ENCODE peak calls at places on chromosomes 12 and 14, in four cellular contexts. One of them, this sample, is unnamed. For H3K4me1, the result is how much of the 10 kb centered on the place peaks cover.

GRCh38 chr12:104482113-104482512 is 25.4 kb downstream of the CHST11 start:
- DNase-seq in neuronal stem cell: no peak
- DNase-seq in A549: no peak
- DNase-seq in H9: no peak
- DNase-seq in this sample: no peak

GRCh38 chr14:75059642-75060041 is 4.2 kb downstream of the ACYP1 start:
- DNase-seq in neuronal stem cell: no peak
- DNase-seq in A549: no peak
- DNase-seq in H9: no peak
- DNase-seq in this sample: peak

GRCh38 chr14:105421723-105422615 is 2.3 kb downstream of the MTA1 start:
- DNase-seq in neuronal stem cell: no peak
- DNase-seq in A549: no peak
- DNase-seq in H9: no peak
- DNase-seq in this sample: no peak

GRCh38 chr12:910416-910815 is 39.1 kb downstream of the RAD52 start:
- DNase-seq in neuronal stem cell: no peak
- DNase-seq in A549: no peak
- DNase-seq in H9: no peak
- DNase-seq in this sample: no peak

GRCh38 chr12:286531-287300 is 24.1 kb upstream of the SLC6A13 start:
- DNase-seq in neuronal stem cell: no peak
- DNase-seq in A549: no peak
- DNase-seq in H9: no peak
- DNase-seq in this sample: no peak

GRCh38 chr12:113145720-113146551 is 3.6 kb upstream of the CFAP73 start:
- DNase-seq in neuronal stem cell: no peak
- DNase-seq in A549: no peak
- DNase-seq in H9: no peak
- DNase-seq in this sample: no peak

GRCh38 chr12:51028811-51029146 is 2.6 kb upstream of the SLC11A2 start:
- DNase-seq in neuronal stem cell: no peak
- DNase-seq in A549: no peak
- DNase-seq in H9: no peak
- DNase-seq in this sample: peak

GRCh38 chr12:19058235-19059021 is 71.1 kb upstream of the PLEKHA5 start:
- DNase-seq in neuronal stem cell: no peak
- DNase-seq in A549: no peak
- DNase-seq in H9: peak
- DNase-seq in this sample: peak

GRCh38 chr12:115963030-115963480 is 314.4 kb downstream of the MED13L start:
- DNase-seq in neuronal stem cell: no peak
- DNase-seq in A549: no peak
- DNase-seq in H9: no peak
- DNase-seq in this sample: peak

GRCh38 chr14:67440513-67440912 is 28.5 kb upstream of the PLEK2 start:
- DNase-seq in neuronal stem cell: no peak
- DNase-seq in A549: no peak
- DNase-seq in H9: no peak
- DNase-seq in this sample: no peak

GRCh38 chr12:121300083-121300819 is 3.7 kb upstream of the CAMKK2 start:
- DNase-seq in neuronal stem cell: no peak
- DNase-seq in A549: no peak
- DNase-seq in H9: no peak
- DNase-seq in this sample: no peak

GRCh38 chr14:64159588-64159987 is 134.6 kb downstream of the ESR2 start:
- DNase-seq in neuronal stem cell: no peak
- DNase-seq in A549: no peak
- DNase-seq in H9: no peak
- DNase-seq in this sample: no peak

GRCh38 chr14:67577181-67577580 is 22.9 kb downstream of the PIGH start:
- DNase-seq in neuronal stem cell: no peak
- DNase-seq in A549: no peak
- DNase-seq in H9: no peak
- DNase-seq in this sample: no peak

GRCh38 chr12:116533343-116534248 is 25.6 kb upstream of the MAP1LC3B2 start:
- DNase-seq in neuronal stem cell: peak
- DNase-seq in A549: peak
- DNase-seq in H9: peak
- DNase-seq in this sample: peak

GRCh38 chr14:67680121-67680602 is 5.7 kb upstream of the VTI1B start:
- DNase-seq in neuronal stem cell: no peak
- DNase-seq in A549: peak
- DNase-seq in H9: no peak
- DNase-seq in this sample: peak

GRCh38 chr12:97426485-97427116 is 36.0 kb upstream of the RMST start:
- DNase-seq in neuronal stem cell: no peak
- DNase-seq in A549: no peak
- DNase-seq in H9: peak
- DNase-seq in this sample: no peak

GRCh38 chr12:60494249-60494648 is 898.4 kb downstream of the SLC16A7 start:
- DNase-seq in neuronal stem cell: no peak
- DNase-seq in A549: peak
- DNase-seq in H9: no peak
- DNase-seq in this sample: peak

GRCh38 chr12:96241484-96242256 is 47.5 kb downstream of the ELK3 start:
- DNase-seq in neuronal stem cell: no peak
- DNase-seq in A549: peak
- DNase-seq in H9: no peak
- DNase-seq in this sample: peak

GRCh38 chr14:84857571-84857970 is 672.4 kb upstream of the FLRT2 start:
- DNase-seq in neuronal stem cell: no peak
- DNase-seq in A549: no peak
- DNase-seq in H9: no peak
- DNase-seq in this sample: no peak

GRCh38 chr12:123109319-123109772 is 41.5 kb downstream of the PITPNM2 start:
- DNase-seq in neuronal stem cell: no peak
- DNase-seq in A549: no peak
- DNase-seq in H9: no peak
- DNase-seq in this sample: no peak

GRCh38 chr12:2395352-2395977 is 342.7 kb downstream of the CACNA1C start:
- DNase-seq in neuronal stem cell: peak
- DNase-seq in A549: peak
- DNase-seq in H9: peak
- DNase-seq in this sample: peak

GRCh38 chr12:98582093-98582492 is 11.4 kb upstream of the SLC25A3 start:
- DNase-seq in neuronal stem cell: no peak
- DNase-seq in A549: no peak
- DNase-seq in H9: no peak
- DNase-seq in this sample: peak

GRCh38 chr14:69696633-69697557 is 70.0 kb upstream of the SRSF5 start:
- DNase-seq in neuronal stem cell: no peak
- DNase-seq in A549: no peak
- DNase-seq in H9: no peak
- DNase-seq in this sample: peak

GRCh38 chr12:39236994-39237393 is 205.9 kb downstream of the KIF21A start:
- DNase-seq in neuronal stem cell: no peak
- DNase-seq in A549: peak
- DNase-seq in H9: no peak
- DNase-seq in this sample: peak

GRCh38 chr14:94401083-94401482 is 12.7 kb upstream of the SERPINA1 start:
- DNase-seq in neuronal stem cell: no peak
- DNase-seq in A549: no peak
- DNase-seq in H9: no peak
- DNase-seq in this sample: peak

GRCh38 chr12:47095446-47096236 is 15.9 kb upstream of the AMIGO2 start:
- DNase-seq in neuronal stem cell: no peak
- DNase-seq in A549: peak
- DNase-seq in H9: no peak
- DNase-seq in this sample: peak

GRCh38 chr14:55705651-55706340 is 125.8 kb downstream of the KTN1 start:
- DNase-seq in neuronal stem cell: no peak
- DNase-seq in A549: peak
- DNase-seq in H9: no peak
- DNase-seq in this sample: no peak

GRCh38 chr14:51283402-51283825 is 43.4 kb downstream of the TMX1 start:
- DNase-seq in neuronal stem cell: peak
- DNase-seq in A549: peak
- DNase-seq in H9: no peak
- DNase-seq in this sample: peak

GRCh38 chr12:59164991-59165718 is 244.9 kb upstream of the LRIG3 start:
- DNase-seq in neuronal stem cell: peak
- DNase-seq in A549: peak
- DNase-seq in H9: no peak
- DNase-seq in this sample: peak

GRCh38 chr12:82874935-82875334 is 188.2 kb downstream of the TMTC2 start:
- DNase-seq in neuronal stem cell: no peak
- DNase-seq in A549: no peak
- DNase-seq in H9: no peak
- DNase-seq in this sample: peak

GRCh38 chr12:73984552-73984951 is 553.1 kb upstream of the ATXN7L3B start:
- DNase-seq in neuronal stem cell: no peak
- DNase-seq in A549: no peak
- DNase-seq in H9: no peak
- DNase-seq in this sample: no peak

GRCh38 chr14:102939820-102940561 is 17.5 kb downstream of the AMN start:
- DNase-seq in neuronal stem cell: no peak
- DNase-seq in A549: no peak
- DNase-seq in H9: no peak
- DNase-seq in this sample: no peak

GRCh38 chr12:39931857-39932256 is 174.0 kb downstream of the SLC2A13 start:
- DNase-seq in neuronal stem cell: no peak
- DNase-seq in A549: no peak
- DNase-seq in H9: no peak
- DNase-seq in this sample: no peak

DNA sequence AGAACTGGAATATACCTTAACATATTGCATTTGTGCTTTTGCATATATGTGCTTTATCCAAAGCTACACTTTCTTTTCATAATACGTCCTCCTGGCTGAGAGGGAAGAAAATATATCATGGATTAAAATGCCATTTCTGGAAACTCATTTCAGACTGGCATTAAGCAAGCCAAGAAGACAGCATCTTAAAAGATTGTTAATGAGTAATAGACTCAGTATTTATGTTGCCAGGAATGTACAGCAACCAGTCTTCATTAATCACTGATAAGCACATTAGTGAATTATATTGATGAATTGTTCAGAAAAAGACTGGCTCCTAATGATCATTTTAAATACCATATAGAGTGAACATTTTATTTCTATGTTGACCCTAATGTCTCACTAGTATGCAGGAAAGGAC is 134.9 kb upstream of the IFNG-AS1 start:
- DNase-seq in neuronal stem cell: no peak
- DNase-seq in A549: no peak
- DNase-seq in H9: no peak
- DNase-seq in this sample: peak
- H3K4me2 ChIP-seq in neuronal stem cell: no peak
- H3K4me2 ChIP-seq in A549: no peak
- H3K4me2 ChIP-seq in H9: no peak
- H3K4me2 ChIP-seq in this sample: no peak

GRCh38 chr12:106127289-106128126 is 11.2 kb downstream of the NUAK1 start:
- DNase-seq in neuronal stem cell: no peak
- DNase-seq in A549: peak
- DNase-seq in H9: no peak
- DNase-seq in this sample: peak
- H3K4me1 ChIP-seq in neuronal stem cell: under half
- H3K4me1 ChIP-seq in A549: half or more
- H3K4me1 ChIP-seq in H9: under half
- H3K4me1 ChIP-seq in this sample: half or more

DNA sequence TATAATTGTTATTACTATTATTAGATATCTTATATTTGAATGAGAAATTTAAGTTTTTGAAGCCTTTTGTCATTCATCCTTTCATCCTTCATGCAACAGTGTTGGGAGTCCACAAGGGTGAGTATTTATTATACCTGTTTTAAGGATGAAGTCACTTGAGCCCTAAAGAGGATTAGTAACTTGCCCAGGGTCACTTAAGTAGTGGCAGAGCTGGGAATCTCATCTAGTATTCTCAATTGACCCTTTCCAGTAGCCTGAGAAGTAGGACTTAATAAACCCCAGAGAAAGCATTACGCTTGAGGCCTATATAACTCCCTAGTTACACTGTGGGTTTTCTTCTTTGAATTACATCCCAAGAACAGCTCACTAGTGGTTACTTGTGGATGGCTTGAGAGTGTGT is 119.8 kb downstream of the SRGAP1 start:
- DNase-seq in neuronal stem cell: no peak
- DNase-seq in A549: no peak
- DNase-seq in H9: no peak
- DNase-seq in this sample: no peak
- H3K4me2 ChIP-seq in neuronal stem cell: no peak
- H3K4me2 ChIP-seq in A549: no peak
- H3K4me2 ChIP-seq in H9: no peak
- H3K4me2 ChIP-seq in this sample: no peak

GRCh38 chr12:28626504-28626903 is 436.2 kb downstream of the CCDC91 start:
- DNase-seq in neuronal stem cell: no peak
- DNase-seq in A549: no peak
- DNase-seq in H9: no peak
- DNase-seq in this sample: no peak
- H3K4me1 ChIP-seq in neuronal stem cell: under half
- H3K4me1 ChIP-seq in A549: under half
- H3K4me1 ChIP-seq in H9: under half
- H3K4me1 ChIP-seq in this sample: under half

This sample was measured in GM23248.